ENCODE peak calls at places on chromosome 22, in six cellular contexts. C is esophagus squamous epithelium, Y is cardiac fibroblast, T is heart right ventricle, P is pancreas, O is B cell. D is an unnamed sample.

GRCh38 chr22:38026130-38027111 is 30.8 kb upstream of the PICK1 start:
- DNase-seq in C (no peak), Y (no peak), T (no peak), P (no peak), O (no peak), D (no peak)

GRCh38 chr22:42388130-42388797 is 43.9 kb downstream of the NFAM1 start:
- DNase-seq in C (no peak), Y (peak; percentile 8), T (no peak), P (peak; percentile 43), O (no peak), D (no peak)

GRCh38 chr22:37633082-37633692 is 6.3 kb upstream of the SH3BP1 start:
- DNase-seq in C (no peak), Y (no peak), T (no peak), P (no peak), O (peak; percentile 80), D (peak; percentile 93)

GRCh38 chr22:41062146-41062545 is 30.2 kb upstream of the EP300 start:
- DNase-seq in C (no peak), Y (no peak), T (no peak), P (no peak), O (no peak), D (no peak)

GRCh38 chr22:42365337-42365865 is 66.8 kb downstream of the NFAM1 start:
- DNase-seq in C (no peak), Y (no peak), T (no peak), P (no peak), O (no peak), D (no peak)

GRCh38 chr22:39301926-39302325 is 17.5 kb downstream of the RPL3 start:
- DNase-seq in C (no peak), Y (no peak), T (no peak), P (no peak), O (no peak), D (no peak)

GRCh38 chr22:32413715-32414114 is 1.7 kb upstream of the RTCB start:
- DNase-seq in C (no peak), Y (peak; percentile 39), T (no peak), P (no peak), O (no peak), D (peak; percentile 43)

GRCh38 chr22:45164217-45165123 is 745 bp downstream of the NUP50 start:
- DNase-seq in C (no peak), Y (no peak), T (peak; percentile 24), P (peak; percentile 33), O (no peak), D (peak; percentile 68)

GRCh38 chr22:36369922-36370781 is 17.6 kb downstream of the MYH9 start:
- DNase-seq in C (no peak), Y (peak; percentile 74), T (peak; percentile 55), P (peak; percentile 59), O (peak; percentile 79), D (no peak)

GRCh38 chr22:23152238-23153114 is 7.2 kb downstream of the RAB36 start:
- DNase-seq in C (no peak), Y (no peak), T (no peak), P (no peak), O (peak; percentile 48), D (no peak)

GRCh38 chr22:46533434-46533833 is 4.0 kb downstream of the CELSR1 start:
- DNase-seq in C (no peak), Y (no peak), T (no peak), P (no peak), O (no peak), D (no peak)

GRCh38 chr22:11628651-11629511 is 3899.1 kb upstream of the OR11H1 start:
- DNase-seq in C (no peak), Y (no peak), T (no peak), P (no peak), O (no peak), D (no peak)

GRCh38 chr22:42962295-42963230 is 52.4 kb downstream of the PACSIN2 start:
- DNase-seq in C (no peak), Y (no peak), T (no peak), P (peak; percentile 37), O (no peak), D (no peak)

GRCh38 chr22:38176170-38176741 is 5.4 kb downstream of the PLA2G6 start:
- DNase-seq in C (peak; percentile 40), Y (peak; percentile 96), T (peak; percentile 88), P (no peak), O (no peak), D (peak; percentile 69)

GRCh38 chr22:23231471-23232093 is 51.3 kb downstream of the BCR start:
- DNase-seq in C (no peak), Y (no peak), T (no peak), P (no peak), O (no peak), D (no peak)

GRCh38 chr22:37358386-37358785 is 68.9 kb downstream of the ELFN2 start:
- DNase-seq in C (no peak), Y (no peak), T (no peak), P (no peak), O (no peak), D (no peak)

GRCh38 chr22:32854351-32854804 is 52.9 kb downstream of the TIMP3 start:
- DNase-seq in C (no peak), Y (no peak), T (no peak), P (no peak), O (no peak), D (no peak)

GRCh38 chr22:28034760-28035401 is 115.8 kb upstream of the PITPNB start:
- DNase-seq in C (no peak), Y (peak; percentile 88), T (peak; percentile 92), P (no peak), O (no peak), D (no peak)
- TF ChIP-seq CTCF in C (no peak), Y (no peak), T (no peak), P (no peak), O (no peak), D (no peak)

DNA sequence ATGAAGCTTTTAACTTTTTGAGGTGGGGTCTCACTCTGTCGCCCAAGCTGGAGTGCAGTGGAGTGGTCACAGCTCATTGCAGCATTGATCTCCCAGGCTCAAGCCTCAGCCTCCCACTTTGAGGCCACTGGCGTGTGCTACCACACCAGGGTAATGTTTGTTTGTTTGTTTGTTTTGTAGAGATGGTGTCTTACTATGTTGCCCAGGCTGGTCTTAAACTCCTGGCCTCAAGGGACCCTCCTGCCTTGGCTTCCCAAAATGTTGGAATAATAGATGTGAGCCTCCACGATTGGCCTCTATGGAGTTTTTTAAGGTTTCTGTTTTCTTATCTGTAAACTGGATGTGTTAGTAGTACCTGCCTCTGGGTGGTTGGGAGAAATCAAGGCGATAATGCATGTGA is 41.4 kb downstream of the MED15 start:
- DNase-seq in C (no peak), Y (no peak), T (no peak), P (no peak), O (no peak), D (no peak)
- TF ChIP-seq CTCF in C (no peak), Y (no peak), T (no peak), P (no peak), O (no peak), D (no peak)

DNA sequence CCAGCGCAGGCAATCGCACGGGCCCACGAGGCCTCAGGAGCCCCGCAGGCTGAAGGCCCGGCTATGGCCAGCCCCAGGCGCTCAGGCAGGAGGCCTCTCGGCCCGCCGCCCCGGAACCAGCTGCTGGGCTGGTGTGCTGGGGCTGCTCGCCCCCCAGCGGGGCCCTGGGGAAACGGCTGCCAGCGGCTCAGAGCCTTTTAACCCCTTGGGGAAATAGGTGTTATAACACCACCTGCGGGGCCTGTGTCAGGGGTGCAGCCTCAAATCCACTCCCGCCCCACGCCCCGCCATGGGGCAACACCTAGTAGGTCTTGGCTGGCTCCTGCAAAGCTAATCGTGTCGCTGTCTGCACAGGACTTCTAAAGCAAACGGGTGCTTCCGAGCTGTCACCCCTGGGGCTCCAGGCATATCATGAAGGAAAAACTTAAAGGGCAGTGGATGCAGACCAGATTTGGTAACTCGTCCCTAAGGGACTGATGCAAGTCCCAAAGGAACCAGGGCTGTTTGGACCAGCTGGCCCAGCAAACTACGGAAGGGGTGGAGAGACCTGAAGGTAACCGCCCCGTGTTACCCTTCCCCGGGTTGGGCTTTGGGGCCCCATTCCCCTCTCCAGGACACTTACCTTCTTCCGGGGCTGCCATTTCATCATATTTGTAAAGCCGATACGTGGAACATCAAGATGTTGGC is 237.2 kb downstream of the TTC28 start:
- DNase-seq in C (no peak), Y (peak; percentile 71), T (peak; percentile 77), P (peak; percentile 76), O (peak; percentile 47), D (peak; percentile 92)
- TF ChIP-seq CTCF in C (peak; percentile 51), Y (peak; percentile 64), T (peak; percentile 79), P (peak; percentile 54), O (peak; percentile 63), D (peak; percentile 71)

DNA sequence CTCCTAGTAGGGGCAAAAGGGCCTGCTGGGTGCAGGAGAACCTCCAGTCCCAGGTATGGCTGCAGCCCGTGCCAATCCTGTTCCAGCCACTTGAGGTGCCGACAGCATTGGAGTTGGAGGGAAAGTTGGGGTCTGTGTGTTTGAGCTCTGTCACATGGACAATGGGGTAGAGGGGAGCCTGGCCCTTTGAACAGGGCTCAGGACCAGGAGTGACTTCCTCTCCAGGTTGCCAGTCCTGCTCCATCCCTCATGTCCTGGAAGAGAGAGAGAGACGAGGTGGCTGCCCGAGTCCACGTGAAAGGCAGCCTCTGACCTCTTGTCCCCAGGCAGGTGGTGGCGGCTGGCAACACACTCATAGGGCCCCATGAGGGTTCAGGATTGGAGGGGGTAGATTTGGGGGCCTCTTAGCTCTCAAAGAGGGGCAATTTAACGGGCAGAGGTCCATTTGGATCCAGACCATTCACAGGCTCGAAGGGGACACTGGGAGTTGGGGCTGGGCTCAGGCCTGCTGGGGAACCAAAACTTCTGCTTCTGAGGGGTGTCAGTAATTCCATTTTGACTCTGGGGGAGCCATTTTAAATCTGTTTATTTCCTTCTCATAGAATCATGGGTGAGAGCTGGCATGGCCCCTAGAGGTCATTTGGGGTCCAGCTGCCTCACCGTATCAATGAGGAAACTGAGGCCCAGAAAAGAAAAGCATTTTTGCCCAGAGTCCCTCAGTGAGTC is 4.1 kb downstream of the ADORA2A start:
- DNase-seq in C (no peak), Y (no peak), T (no peak), P (no peak), O (no peak), D (no peak)
- TF ChIP-seq CTCF in C (no peak), Y (no peak), T (no peak), P (no peak), O (no peak), D (no peak)

GRCh38 chr22:18970180-18970947 is 34.3 kb upstream of the PRODH start:
- DNase-seq in C (no peak), Y (no peak), T (no peak), P (peak; percentile 36), O (no peak), D (peak; percentile 43)
- TF ChIP-seq CTCF in C (no peak), Y (no peak), T (no peak), P (peak; percentile 7), O (no peak), D (no peak)

DNA sequence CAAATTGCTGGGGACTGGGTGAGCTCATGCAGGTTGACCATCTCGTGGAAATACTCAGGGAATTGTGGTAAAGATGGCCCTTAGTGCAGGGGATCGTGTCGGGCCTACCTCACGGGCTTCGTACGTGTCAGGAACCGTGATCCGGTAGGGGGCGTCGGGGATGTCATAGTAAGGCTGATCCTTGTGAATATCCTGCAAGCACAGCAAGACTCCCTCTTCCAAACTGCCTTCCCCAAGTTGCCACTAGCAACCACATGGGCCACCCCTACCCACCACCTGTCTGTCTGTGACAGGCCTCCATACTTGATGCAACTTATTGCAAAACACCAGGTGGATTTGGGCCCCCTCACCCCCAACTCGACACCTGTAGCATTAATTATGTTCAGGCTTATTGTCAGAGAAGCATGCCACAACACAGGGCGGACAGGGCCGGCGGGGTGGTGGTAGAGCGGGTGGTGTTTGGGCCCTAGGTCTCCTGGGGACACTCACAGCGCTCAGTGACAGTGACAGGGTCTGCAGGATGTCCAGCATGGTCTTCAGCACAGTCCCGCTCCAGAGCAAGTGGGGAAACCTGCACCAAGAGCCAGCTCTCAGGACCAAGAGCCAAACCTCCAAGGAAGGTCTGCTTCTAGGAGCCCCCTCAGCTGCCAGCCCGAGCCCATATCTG is 22.6 kb upstream of the SERPIND1 start:
- DNase-seq in C (no peak), Y (peak; percentile 3), T (no peak), P (no peak), O (no peak), D (no peak)
- TF ChIP-seq CTCF in C (no peak), Y (no peak), T (no peak), P (no peak), O (no peak), D (no peak)

D was measured in GM13976.